ENCODE peak calls at places on chromosomes 12 and 14, in nine cellular contexts. N is non-pigmented ciliary epithelial cell; T is NCI-H2171 treated with DMSO at 0.1 percent for 48 hours; J is HCT116; D is NCI-H1930; G is WTC11; Q is CD4-positive, alpha-beta memory T cell; M is ELR; I is activated CD4-positive, alpha-beta T cell treated with anti-CD3 and anti-CD28 coated beads for 36 hours. L is an unnamed sample.

GRCh38 chr14:64628940-64629403 is 75.3 kb upstream of the PLEKHG3 start:
- DNase-seq in T (no peak), J (no peak), G (no peak), Q (no peak), D (no peak), N (peak), M (peak), I (no peak), L (no peak)

GRCh38 chr12:15701721-15702156 is 87.4 kb downstream of the EPS8 start:
- DNase-seq in J (no peak), G (no peak), D (no peak), N (peak), M (peak), I (no peak), T (no peak), Q (no peak), L (no peak)

GRCh38 chr12:12017798-12018197 is 52.9 kb upstream of the BCL2L14 start:
- DNase-seq in M (peak), Q (no peak), T (no peak), N (no peak), J (no peak), G (peak), I (no peak), D (no peak), L (no peak)

GRCh38 chr12:6038160-6038559 is 86.3 kb downstream of the VWF start:
- DNase-seq in Q (peak), T (peak), I (peak), D (peak), N (no peak), G (peak), J (peak), M (peak), L (no peak)

GRCh38 chr14:75418779-75419768 is 8.7 kb upstream of the JDP2 start:
- DNase-seq in J (peak), N (no peak), G (peak), I (peak), M (no peak), T (no peak), Q (no peak), D (no peak), L (no peak)

GRCh38 chr12:19846561-19846960 is 407.3 kb downstream of the AEBP2 start:
- DNase-seq in M (peak), J (no peak), I (no peak), G (no peak), N (peak), T (no peak), Q (no peak), D (no peak), L (no peak)

GRCh38 chr12:111406474-111407370 is 999 bp downstream of the SH2B3 start:
- DNase-seq in I (peak), G (no peak), D (no peak), N (no peak), T (no peak), Q (peak), J (no peak), M (no peak), L (peak)

GRCh38 chr14:48417715-48418500 is 742.5 kb upstream of the MDGA2 start:
- DNase-seq in J (no peak), N (no peak), I (no peak), M (no peak), G (no peak), T (no peak), Q (no peak), D (no peak), L (peak)

GRCh38 chr14:52355016-52355430 is 40.9 kb downstream of the PTGER2 start:
- DNase-seq in N (peak), G (no peak), J (no peak), Q (no peak), T (no peak), M (peak), D (no peak), I (no peak), L (no peak)

GRCh38 chr14:59267046-59267445 is 78.6 kb downstream of the DAAM1 start:
- DNase-seq in M (peak), N (no peak), D (no peak), J (no peak), Q (no peak), I (no peak), G (no peak), T (no peak), L (no peak)

GRCh38 chr12:43795716-43796282 is 10.3 kb downstream of the TWF1 start:
- DNase-seq in J (no peak), D (no peak), T (no peak), G (no peak), I (no peak), N (no peak), M (peak), Q (no peak), L (no peak)

GRCh38 chr12:66107451-66107915 is 23.1 kb downstream of the LLPH start:
- DNase-seq in T (peak), N (peak), D (peak), I (peak), J (peak), Q (peak), M (peak), G (peak), L (peak)

GRCh38 chr14:91211017-91211416 is 33.5 kb downstream of the GPR68 start:
- DNase-seq in I (no peak), D (no peak), J (no peak), M (no peak), G (no peak), Q (no peak), N (no peak), T (no peak), L (no peak)

GRCh38 chr14:101927859-101928258 is 36.5 kb upstream of the DYNC1H1 start:
- DNase-seq in T (no peak), G (no peak), D (no peak), Q (no peak), I (peak), M (peak), J (no peak), N (peak), L (peak)

GRCh38 chr14:50512463-50512862 is 19.9 kb downstream of the MAP4K5 start:
- DNase-seq in J (no peak), Q (no peak), M (no peak), T (no peak), N (no peak), G (no peak), I (no peak), D (no peak), L (no peak)

GRCh38 chr14:21467620-21468019 is 9.1 kb downstream of the RAB2B start:
- DNase-seq in Q (no peak), N (peak), I (no peak), G (no peak), T (no peak), J (no peak), M (peak), D (no peak), L (no peak)

L was measured in right cardiac atrium.